ENCODE peak calls at places on chromosomes 2 and 18, in eight cellular contexts. I is HTR-8/SVneo, Y is NCI-H1092, N is HAP-1, H is stromal cell of bone marrow, U is sigmoid colon, D is endothelial cell, M is GM23248. O is an unnamed sample.

GRCh38 chr2:11398710-11399109 is 54.3 kb upstream of the ROCK2 start:
- DNase-seq in H (no peak), I (no peak), D (no peak), M (no peak), U (no peak), Y (peak), N (no peak), O (peak)

GRCh38 chr2:35080231-35080905 is 1275.2 kb upstream of the CRIM1 start:
- DNase-seq in Y (no peak), U (no peak), D (no peak), M (peak), I (no peak), H (peak), N (no peak), O (no peak)

GRCh38 chr18:37497836-37498518 is 67.6 kb downstream of the CELF4 start:
- DNase-seq in D (no peak), Y (no peak), N (no peak), H (no peak), U (no peak), I (no peak), M (no peak), O (no peak)

GRCh38 chr2:239293450-239294430 is 107.1 kb downstream of the HDAC4 start:
- DNase-seq in N (no peak), H (no peak), M (no peak), Y (no peak), U (peak), D (no peak), I (no peak), O (peak)

GRCh38 chr2:65413106-65413505 is 19.3 kb downstream of the SPRED2 start:
- DNase-seq in M (no peak), H (no peak), U (no peak), I (no peak), N (no peak), D (no peak), Y (no peak), O (no peak)

GRCh38 chr2:240112914-240113690 is 23.0 kb downstream of the COPS9 start:
- DNase-seq in M (no peak), U (no peak), N (no peak), Y (no peak), I (no peak), H (no peak), D (no peak), O (no peak)

GRCh38 chr2:55891671-55892071 is 31.9 kb downstream of the EFEMP1 start:
- DNase-seq in Y (no peak), I (no peak), N (no peak), H (no peak), D (no peak), M (no peak), U (no peak), O (no peak)

GRCh38 chr2:34099377-34099776 is 500.3 kb upstream of the FAM98A start:
- DNase-seq in U (no peak), I (no peak), M (no peak), H (no peak), Y (no peak), D (no peak), N (peak), O (no peak)

GRCh38 chr2:217877866-217878265 is 124.9 kb downstream of the TNS1 start:
- DNase-seq in I (no peak), H (no peak), M (no peak), U (no peak), D (no peak), N (no peak), Y (no peak), O (no peak)

GRCh38 chr2:197378494-197378972 is 56.3 kb downstream of the SF3B1 start:
- DNase-seq in U (no peak), N (peak), I (peak), M (peak), D (peak), H (peak), Y (peak), O (peak)

GRCh38 chr2:216115224-216115582 is 6.1 kb downstream of the XRCC5 start:
- DNase-seq in I (no peak), N (no peak), U (no peak), Y (no peak), D (no peak), H (no peak), M (no peak), O (no peak)

GRCh38 chr2:241666627-241667400 is 19.8 kb downstream of the DTYMK start:
- DNase-seq in D (no peak), Y (no peak), U (no peak), M (no peak), N (no peak), H (no peak), I (no peak), O (no peak)

GRCh38 chr18:52339891-52340371 is at the start of gene DCC:
- DNase-seq in N (no peak), H (no peak), Y (peak), D (peak), I (peak), M (peak), U (no peak), O (peak)

GRCh38 chr2:200931227-200931626 is 32.2 kb downstream of the ORC2 start:
- DNase-seq in I (no peak), Y (no peak), D (no peak), M (no peak), N (no peak), U (no peak), H (no peak), O (peak)

GRCh38 chr18:13223341-13224148 is 5.0 kb downstream of the LDLRAD4 start:
- DNase-seq in D (no peak), N (no peak), H (no peak), Y (no peak), M (no peak), I (no peak), U (no peak), O (no peak)

GRCh38 chr2:86631846-86632485 is 8.3 kb upstream of the RNF103 start:
- DNase-seq in Y (no peak), M (no peak), N (no peak), D (no peak), H (no peak), I (no peak), U (no peak), O (no peak)

GRCh38 chr18:21745234-21745633 is 4.6 kb downstream of the MIB1 start:
- DNase-seq in H (no peak), D (no peak), M (no peak), I (no peak), U (no peak), Y (no peak), N (no peak), O (peak)

GRCh38 chr2:8679827-8680731 is 1.8 kb upstream of the ID2 start:
- DNase-seq in Y (peak), M (peak), I (no peak), D (peak), H (no peak), U (peak), N (peak), O (peak)

GRCh38 chr2:42914314-42914713 is 121.9 kb upstream of the HAAO start:
- DNase-seq in I (no peak), N (no peak), U (peak), H (no peak), M (no peak), Y (no peak), D (no peak), O (no peak)

GRCh38 chr18:51448949-51449348 is 251.5 kb upstream of the MEX3C start:
- DNase-seq in Y (no peak), U (no peak), H (no peak), M (no peak), I (no peak), N (no peak), D (no peak), O (no peak)

GRCh38 chr2:226995625-226996041 is 159.8 kb downstream of the RHBDD1 start:
- DNase-seq in U (no peak), I (peak), N (no peak), M (peak), Y (no peak), D (no peak), H (peak), O (no peak)

GRCh38 chr2:67041051-67041450 is 356.1 kb upstream of the ETAA1 start:
- DNase-seq in Y (no peak), M (no peak), I (no peak), H (no peak), U (no peak), D (no peak), N (no peak), O (no peak)

GRCh38 chr18:74387362-74387761 is 69.7 kb downstream of the DIPK1C start:
- DNase-seq in Y (no peak), D (no peak), H (no peak), U (no peak), N (no peak), M (peak), I (no peak), O (no peak)

GRCh38 chr2:219713110-219713509 is 85.7 kb downstream of the SLC4A3 start:
- DNase-seq in D (no peak), H (no peak), Y (no peak), U (no peak), I (no peak), N (peak), M (peak), O (peak)

O was measured in erythroblast.